ENCODE peak calls at places on chromosomes 13 and 19, in four cellular contexts. One of them, this sample, is unnamed.

GRCh38 chr13:36418022-36418805 is 14.1 kb upstream of the CCNA1 start:
- DNase-seq in HCT116: no peak
- DNase-seq in SK-N-SH: no peak
- DNase-seq in H1: no peak
- DNase-seq in this sample: no peak

GRCh38 chr13:29505950-29506349 is 89.5 kb downstream of the SLC7A1 start:
- DNase-seq in HCT116: no peak
- DNase-seq in SK-N-SH: no peak
- DNase-seq in H1: no peak
- DNase-seq in this sample: no peak

GRCh38 chr13:18964942-18965341 is 216.7 kb downstream of the TUBA3C start:
- DNase-seq in HCT116: no peak
- DNase-seq in SK-N-SH: no peak
- DNase-seq in H1: no peak
- DNase-seq in this sample: no peak

GRCh38 chr13:49567501-49567900 is 17.9 kb downstream of the RCBTB1 start:
- DNase-seq in HCT116: no peak
- DNase-seq in SK-N-SH: no peak
- DNase-seq in H1: no peak
- DNase-seq in this sample: no peak

GRCh38 chr19:40716031-40716654 is 543 bp downstream of the COQ8B start:
- DNase-seq in HCT116: peak
- DNase-seq in SK-N-SH: no peak
- DNase-seq in H1: peak
- DNase-seq in this sample: no peak

GRCh38 chr19:2542341-2543069 is 66.6 kb downstream of the GADD45B start:
- DNase-seq in HCT116: no peak
- DNase-seq in SK-N-SH: no peak
- DNase-seq in H1: no peak
- DNase-seq in this sample: no peak

GRCh38 chr13:111964411-111965035 is 102.4 kb upstream of the SOX1 start:
- DNase-seq in HCT116: no peak
- DNase-seq in SK-N-SH: no peak
- DNase-seq in H1: no peak
- DNase-seq in this sample: no peak

GRCh38 chr19:56538254-56538760 is 441 bp upstream of the ZFP28 start:
- DNase-seq in HCT116: no peak
- DNase-seq in SK-N-SH: peak
- DNase-seq in H1: peak
- DNase-seq in this sample: peak

GRCh38 chr19:34269968-34270621 is 15.7 kb downstream of the GARRE1 start:
- DNase-seq in HCT116: no peak
- DNase-seq in SK-N-SH: no peak
- DNase-seq in H1: no peak
- DNase-seq in this sample: no peak

GRCh38 chr19:3397266-3398022 is 31.1 kb downstream of the NFIC start:
- DNase-seq in HCT116: peak
- DNase-seq in SK-N-SH: peak
- DNase-seq in H1: peak
- DNase-seq in this sample: no peak

DNA sequence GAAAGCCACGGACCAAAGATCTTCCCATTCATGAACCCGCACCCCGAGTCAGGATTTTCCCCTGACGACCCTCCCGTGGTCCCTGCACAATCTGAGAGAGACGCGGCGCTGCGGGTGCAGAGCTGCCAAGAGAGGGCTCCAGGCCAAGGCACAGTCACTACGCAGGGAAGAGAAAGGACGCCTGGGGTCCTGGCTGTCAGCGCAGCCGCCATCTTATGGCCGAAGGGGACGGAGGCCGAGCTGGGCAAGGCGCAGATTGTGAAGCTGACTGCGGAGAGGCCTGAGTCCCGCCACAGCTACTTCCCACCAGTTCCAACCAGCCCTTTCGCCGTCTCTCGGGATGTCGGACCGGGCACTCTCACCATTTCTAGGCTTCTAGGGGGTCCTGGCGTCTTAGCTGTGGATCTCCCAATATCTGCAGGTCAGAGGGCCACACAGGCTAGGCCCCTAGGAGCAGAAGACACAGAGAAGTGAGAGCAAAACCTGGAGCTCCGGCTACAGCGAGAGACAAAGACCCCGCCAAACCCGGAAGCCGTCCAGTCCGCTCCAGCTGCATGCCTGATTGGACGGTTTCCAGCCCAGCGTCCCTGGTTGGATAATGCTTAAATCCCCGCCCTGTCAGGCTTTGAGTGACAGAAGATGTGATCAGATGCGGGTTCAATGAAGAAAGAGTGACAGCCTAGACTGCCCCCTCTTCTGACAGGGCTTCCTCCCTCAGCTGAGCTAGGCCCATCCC is at the start of gene ZNF100:
- DNase-seq in HCT116: peak
- DNase-seq in SK-N-SH: peak
- DNase-seq in H1: peak
- DNase-seq in this sample: peak
- TF ChIP-seq JUND in HCT116: no peak
- TF ChIP-seq JUND in SK-N-SH: no peak
- TF ChIP-seq JUND in H1: no peak
- TF ChIP-seq JUND in this sample: no peak

DNA sequence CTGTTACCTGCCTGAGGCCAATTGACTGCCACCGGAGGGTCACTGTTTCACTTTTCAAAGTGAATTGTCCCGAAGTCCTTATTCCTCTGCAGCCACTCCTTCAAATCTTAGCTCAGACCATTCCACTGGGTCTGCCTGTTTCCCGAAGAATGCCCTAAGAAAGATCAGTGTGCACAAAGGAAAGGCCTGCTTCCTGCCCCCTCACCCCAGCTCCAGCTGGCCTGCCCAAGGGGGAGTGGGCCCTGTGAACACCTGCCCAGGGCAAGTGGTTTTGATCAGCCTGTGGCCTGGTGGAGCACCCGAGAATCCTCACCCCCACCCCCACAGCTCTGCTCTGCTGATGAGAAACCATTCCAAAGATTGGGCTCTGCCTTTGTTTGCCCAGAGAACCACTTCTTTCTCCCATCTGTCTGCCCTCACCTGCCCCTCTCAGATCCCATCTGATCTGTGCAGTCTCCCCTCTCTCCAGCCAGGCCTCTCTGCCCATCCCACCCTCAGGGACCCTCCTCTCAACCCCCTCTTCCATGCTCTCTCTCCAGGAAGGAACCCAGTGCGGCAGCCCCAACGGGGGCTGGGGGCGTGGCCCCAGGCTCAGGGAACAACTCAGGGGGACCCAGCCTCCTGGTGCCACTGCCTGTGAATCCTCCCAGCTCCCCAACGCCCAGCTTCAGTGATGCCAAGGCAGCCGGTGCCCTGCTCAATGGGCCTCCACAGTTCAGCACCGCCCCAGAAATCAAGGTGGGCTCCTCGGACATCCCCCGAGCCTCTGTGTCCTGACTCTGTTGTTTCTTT is 10.3 kb downstream of the LENG1 start:
- DNase-seq in HCT116: no peak
- DNase-seq in SK-N-SH: no peak
- DNase-seq in H1: no peak
- DNase-seq in this sample: no peak
- TF ChIP-seq JUND in HCT116: no peak
- TF ChIP-seq JUND in SK-N-SH: no peak
- TF ChIP-seq JUND in H1: no peak
- TF ChIP-seq JUND in this sample: no peak

GRCh38 chr13:23965346-23965745 is 68.0 kb upstream of the C1QTNF9B start:
- DNase-seq in HCT116: no peak
- DNase-seq in SK-N-SH: no peak
- DNase-seq in H1: no peak
- DNase-seq in this sample: no peak
- TF ChIP-seq JUND in HCT116: no peak
- TF ChIP-seq JUND in SK-N-SH: no peak
- TF ChIP-seq JUND in H1: no peak
- TF ChIP-seq JUND in this sample: no peak

DNA sequence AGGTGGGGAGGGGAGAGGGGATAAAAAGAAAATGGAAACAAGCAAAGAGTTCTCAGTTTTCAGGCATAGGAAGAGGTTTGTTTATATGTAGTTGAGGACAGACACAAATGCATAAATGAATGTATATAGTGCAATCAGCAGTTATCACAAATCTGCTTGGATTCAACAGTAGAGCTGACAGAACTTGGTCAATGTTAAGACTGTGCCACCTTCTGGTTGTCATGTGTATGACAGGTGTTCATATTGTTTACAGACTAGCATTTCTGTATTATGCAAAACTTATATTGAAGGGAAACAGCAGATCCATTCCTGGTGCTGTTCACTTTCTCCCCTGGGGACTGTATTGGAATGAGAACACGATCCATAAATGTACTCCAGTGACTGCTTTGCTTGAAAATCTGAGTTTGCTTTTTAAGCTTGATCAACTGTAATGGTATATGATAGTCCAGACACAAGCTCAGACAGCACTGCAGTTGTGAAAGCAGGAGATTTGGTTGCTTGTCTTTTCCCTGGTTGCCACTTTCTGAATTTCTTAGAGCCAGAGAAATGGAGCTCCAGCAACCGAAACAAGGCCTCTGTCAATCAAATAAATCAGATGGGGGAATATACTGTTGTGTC is 319.5 kb upstream of the OBI1 start:
- DNase-seq in HCT116: peak
- DNase-seq in SK-N-SH: peak
- DNase-seq in H1: no peak
- DNase-seq in this sample: peak
- TF ChIP-seq JUND in HCT116: no peak
- TF ChIP-seq JUND in SK-N-SH: no peak
- TF ChIP-seq JUND in H1: peak
- TF ChIP-seq JUND in this sample: no peak

GRCh38 chr13:102039264-102039663 is 362.6 kb downstream of the FGF14 start:
- DNase-seq in HCT116: no peak
- DNase-seq in SK-N-SH: peak
- DNase-seq in H1: no peak
- DNase-seq in this sample: no peak
- TF ChIP-seq JUND in HCT116: no peak
- TF ChIP-seq JUND in SK-N-SH: no peak
- TF ChIP-seq JUND in H1: no peak
- TF ChIP-seq JUND in this sample: no peak

DNA sequence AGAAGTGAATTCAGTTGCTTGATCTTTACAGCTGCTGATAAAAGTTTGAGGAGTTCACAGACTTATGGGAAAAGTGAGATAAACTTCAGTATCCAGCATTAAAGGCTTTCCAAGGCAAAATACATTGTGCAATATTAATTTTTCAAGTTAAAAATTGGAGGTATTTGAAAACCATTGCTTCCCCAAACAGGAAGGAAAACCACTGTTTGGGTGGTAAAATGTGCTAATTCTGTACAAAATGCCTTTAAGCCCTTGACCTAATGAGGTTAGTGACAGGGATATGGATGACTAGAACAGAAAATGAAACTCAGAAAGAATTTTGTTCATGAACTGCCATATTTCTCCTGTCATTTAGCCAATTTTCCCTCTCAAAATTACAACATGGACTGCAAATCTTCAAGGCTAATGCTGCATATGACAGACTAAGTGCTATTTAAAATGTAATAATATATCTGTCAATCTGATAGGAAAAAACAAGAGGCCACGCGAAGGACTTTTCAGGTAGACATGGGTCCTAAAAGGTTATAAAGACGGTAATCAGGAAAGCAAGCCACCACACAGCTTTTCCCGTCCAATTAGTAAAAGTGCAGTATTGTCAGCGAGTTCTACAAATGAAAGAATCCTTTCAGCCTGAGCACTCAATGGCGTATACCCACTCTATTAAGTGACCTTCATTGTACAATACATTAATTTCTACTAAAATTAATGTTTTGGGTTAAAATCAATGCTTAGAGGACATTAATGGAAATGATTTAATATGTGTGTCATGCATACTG is 212.8 kb downstream of the ENOX1 start:
- DNase-seq in HCT116: no peak
- DNase-seq in SK-N-SH: no peak
- DNase-seq in H1: no peak
- DNase-seq in this sample: no peak
- TF ChIP-seq JUND in HCT116: no peak
- TF ChIP-seq JUND in SK-N-SH: no peak
- TF ChIP-seq JUND in H1: no peak
- TF ChIP-seq JUND in this sample: no peak

GRCh38 chr13:20851844-20852402 is 50.6 kb downstream of the XPO4 start:
- DNase-seq in HCT116: no peak
- DNase-seq in SK-N-SH: no peak
- DNase-seq in H1: no peak
- DNase-seq in this sample: no peak
- TF ChIP-seq JUND in HCT116: no peak
- TF ChIP-seq JUND in SK-N-SH: no peak
- TF ChIP-seq JUND in H1: no peak
- TF ChIP-seq JUND in this sample: no peak